ENCODE peak calls at places on chromosomes 2 and 18, in six cellular contexts. Q is GM13977, R is Peyer's patch, K is AG04450, X is foreskin fibroblast, B is endothelial cell. F is an unnamed sample.

GRCh38 chr2:27622921-27623384 is 5.9 kb downstream of the CCDC121 start:
- DNase-seq in Q (no peak), R (no peak), K (peak), X (peak), B (no peak), F (no peak)

GRCh38 chr2:48110497-48110896 is 204.2 kb upstream of the FBXO11 start:
- DNase-seq in Q (no peak), R (no peak), K (no peak), X (no peak), B (no peak), F (no peak)

GRCh38 chr2:68834737-68835136 is 36.5 kb downstream of the BMP10 start:
- DNase-seq in Q (no peak), R (no peak), K (no peak), X (no peak), B (no peak), F (no peak)

GRCh38 chr2:201628545-201628944 is 14.8 kb downstream of the TMEM237 start:
- DNase-seq in Q (no peak), R (no peak), K (no peak), X (peak), B (no peak), F (no peak)

GRCh38 chr18:25076980-25077780 is 274.8 kb downstream of the ZNF521 start:
- DNase-seq in Q (no peak), R (no peak), K (no peak), X (no peak), B (no peak), F (no peak)

GRCh38 chr2:36059684-36060083 is 295.9 kb upstream of the CRIM1 start:
- DNase-seq in Q (peak), R (no peak), K (no peak), X (no peak), B (no peak), F (peak)

GRCh38 chr2:215753808-215754207 is 259.5 kb downstream of the MREG start:
- DNase-seq in Q (no peak), R (no peak), K (no peak), X (no peak), B (no peak), F (no peak)

GRCh38 chr2:172701250-172701649 is 34.4 kb upstream of the RAPGEF4 start:
- DNase-seq in Q (no peak), R (no peak), K (peak), X (peak), B (no peak), F (no peak)

GRCh38 chr18:25998461-25998860 is 92.0 kb downstream of the SS18 start:
- DNase-seq in Q (no peak), R (no peak), K (no peak), X (no peak), B (no peak), F (no peak)

GRCh38 chr18:70234667-70235459 is 29.4 kb upstream of the RTTN start:
- DNase-seq in Q (no peak), R (no peak), K (no peak), X (no peak), B (no peak), F (no peak)

GRCh38 chr18:7512326-7512725 is 54.8 kb upstream of the PTPRM start:
- DNase-seq in Q (no peak), R (no peak), K (no peak), X (peak), B (no peak), F (no peak)

GRCh38 chr2:11222845-11223244 is 67.6 kb downstream of the SLC66A3 start:
- DNase-seq in Q (no peak), R (no peak), K (no peak), X (no peak), B (no peak), F (no peak)

GRCh38 chr2:37276291-37276690 is 44.8 kb downstream of the NDUFAF7 start:
- DNase-seq in Q (no peak), R (no peak), K (no peak), X (no peak), B (no peak), F (no peak)

GRCh38 chr2:63257473-63257872 is 206.8 kb downstream of the OTX1 start:
- DNase-seq in Q (peak), R (no peak), K (no peak), X (no peak), B (no peak), F (peak)

GRCh38 chr2:25215948-25216679 is 47.7 kb upstream of the POMC start:
- DNase-seq in Q (peak), R (peak), K (no peak), X (peak), B (peak), F (peak)

GRCh38 chr18:9437049-9437448 is 38.3 kb upstream of the RALBP1 start:
- DNase-seq in Q (no peak), R (no peak), K (no peak), X (peak), B (no peak), F (no peak)

GRCh38 chr18:68740966-68741365 is 26.1 kb upstream of the TMX3 start:
- DNase-seq in Q (no peak), R (no peak), K (no peak), X (peak), B (no peak), F (no peak)

GRCh38 chr2:205698556-205699282 is 16.4 kb downstream of the NRP2 start:
- DNase-seq in Q (no peak), R (no peak), K (no peak), X (no peak), B (no peak), F (no peak)

GRCh38 chr2:239569401-239570090 is 168.7 kb upstream of the HDAC4 start:
- DNase-seq in Q (no peak), R (peak), K (no peak), X (no peak), B (no peak), F (no peak)

GRCh38 chr2:147792966-147793617 is 51.7 kb upstream of the ACVR2A start:
- DNase-seq in Q (no peak), R (no peak), K (no peak), X (peak), B (no peak), F (no peak)

GRCh38 chr2:47152803-47153202 is 2.3 kb downstream of the STPG4 start:
- DNase-seq in Q (no peak), R (no peak), K (no peak), X (no peak), B (no peak), F (no peak)

DNA sequence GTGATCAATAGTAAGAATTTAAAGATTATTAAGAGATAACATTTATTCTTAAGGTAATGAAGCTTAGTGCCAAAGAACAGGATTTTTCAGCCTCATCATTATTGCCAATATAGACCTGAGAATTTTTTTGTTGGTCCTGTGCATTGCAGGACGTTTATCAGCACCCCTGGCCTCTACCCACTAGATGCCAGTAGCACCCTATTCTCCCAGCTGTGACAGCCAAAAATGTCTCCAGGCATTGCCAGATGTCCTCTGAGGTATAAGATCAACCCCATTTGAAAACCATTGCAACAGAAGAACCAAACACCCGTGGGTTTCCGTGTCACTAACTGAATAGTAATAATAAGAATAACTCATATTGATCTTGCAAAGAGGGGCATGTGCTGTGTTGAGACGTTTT is 700.0 kb upstream of the SOX11 start:
- DNase-seq in Q (no peak), R (no peak), K (no peak), X (no peak), B (no peak), F (no peak)
- TF ChIP-seq CTCF in Q (no peak), R (no peak), K (no peak), X (no peak), B (no peak), F (no peak)

GRCh38 chr2:19101968-19102367 is 256.5 kb downstream of the OSR1 start:
- DNase-seq in Q (no peak), R (no peak), K (no peak), X (no peak), B (no peak), F (no peak)
- TF ChIP-seq CTCF in Q (no peak), R (no peak), K (no peak), X (no peak), B (no peak), F (no peak)

DNA sequence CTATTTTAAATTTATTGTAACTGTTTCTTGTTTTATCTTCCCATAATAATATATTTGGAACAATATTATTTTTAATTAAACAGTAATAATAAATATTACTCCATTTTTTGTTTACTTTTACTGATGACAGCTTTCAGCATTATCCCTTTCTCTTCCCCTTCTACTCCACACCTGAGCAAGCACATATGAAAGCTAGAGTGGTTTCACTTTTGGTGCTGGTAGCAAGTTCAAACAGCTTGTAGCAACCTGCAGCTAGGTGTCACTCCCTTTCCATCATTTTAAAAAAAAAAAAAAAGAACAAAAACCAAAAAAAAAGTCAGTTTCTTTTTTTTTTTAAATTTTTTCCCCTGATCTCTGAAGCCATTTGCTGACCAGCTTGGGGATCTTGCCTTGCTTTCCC is 801.8 kb downstream of the CCDC85A start:
- DNase-seq in Q (no peak), R (no peak), K (no peak), X (no peak), B (no peak), F (no peak)
- TF ChIP-seq CTCF in Q (no peak), R (no peak), K (no peak), X (no peak), B (no peak), F (no peak)

GRCh38 chr2:208101716-208102631 is 22.4 kb downstream of the CRYGD start:
- DNase-seq in Q (no peak), R (no peak), K (no peak), X (peak), B (no peak), F (no peak)
- TF ChIP-seq CTCF in Q (peak), R (no peak), K (peak), X (no peak), B (no peak), F (no peak)

DNA sequence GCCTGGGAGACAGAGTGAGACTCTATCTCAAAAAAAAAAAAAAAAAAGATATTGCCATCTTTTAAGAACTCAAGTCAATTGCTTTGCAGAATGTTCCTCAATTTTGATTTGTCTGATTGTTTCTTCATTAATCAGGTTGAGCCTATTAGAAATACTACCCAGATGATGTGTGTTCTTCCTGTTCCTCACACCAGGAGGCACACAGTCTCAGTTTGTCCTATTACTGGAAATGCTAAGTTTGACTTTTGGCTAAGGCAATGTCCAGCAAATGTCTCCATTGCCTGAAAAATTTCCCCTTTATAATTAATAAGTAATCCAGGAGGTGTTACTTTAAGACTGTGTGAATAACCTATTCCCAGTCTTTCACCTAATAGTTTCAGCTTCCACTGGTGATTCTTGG is 28.4 kb downstream of the BOLA3 start:
- DNase-seq in Q (no peak), R (no peak), K (no peak), X (peak), B (no peak), F (no peak)
- TF ChIP-seq CTCF in Q (peak), R (no peak), K (peak), X (peak), B (no peak), F (no peak)

GRCh38 chr2:158755738-158756137 is 39.4 kb upstream of the DAPL1 start:
- DNase-seq in Q (no peak), R (no peak), K (no peak), X (no peak), B (peak), F (no peak)

GRCh38 chr2:158755310-158755709 is 39.8 kb upstream of the DAPL1 start:
- DNase-seq in Q (no peak), R (no peak), K (no peak), X (no peak), B (no peak), F (no peak)

GRCh38 chr2:158753561-158754302 is 41.4 kb upstream of the DAPL1 start:
- DNase-seq in Q (peak), R (no peak), K (peak), X (peak), B (peak), F (peak)

GRCh38 chr2:158756331-158756730 is 38.8 kb upstream of the DAPL1 start:
- DNase-seq in Q (no peak), R (no peak), K (no peak), X (no peak), B (no peak), F (no peak)

DNA sequence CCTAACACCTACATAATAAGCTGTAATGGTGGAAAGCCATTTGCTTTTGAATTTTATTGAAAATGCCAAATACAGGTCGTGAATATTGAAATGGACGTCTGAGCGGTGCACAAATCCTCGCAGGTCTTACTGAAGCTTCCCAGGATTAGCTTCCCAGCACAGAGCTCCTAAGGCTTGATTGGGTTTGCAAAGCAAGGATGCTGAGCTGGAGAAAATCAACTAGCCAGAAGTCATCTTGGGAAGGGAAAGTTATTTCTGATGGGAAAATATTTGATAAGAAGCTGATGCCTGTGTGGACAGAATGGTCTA is 40.9 kb upstream of the DAPL1 start:
- DNase-seq in Q (no peak), R (no peak), K (no peak), X (no peak), B (no peak), F (no peak)
- TF ChIP-seq CTCF in Q (peak), R (no peak), K (no peak), X (no peak), B (no peak), F (no peak)

GRCh38 chr2:38823386-38823785 is 45.4 kb downstream of the GEMIN6 start:
- DNase-seq in Q (no peak), R (no peak), K (no peak), X (no peak), B (no peak), F (no peak)

DNA sequence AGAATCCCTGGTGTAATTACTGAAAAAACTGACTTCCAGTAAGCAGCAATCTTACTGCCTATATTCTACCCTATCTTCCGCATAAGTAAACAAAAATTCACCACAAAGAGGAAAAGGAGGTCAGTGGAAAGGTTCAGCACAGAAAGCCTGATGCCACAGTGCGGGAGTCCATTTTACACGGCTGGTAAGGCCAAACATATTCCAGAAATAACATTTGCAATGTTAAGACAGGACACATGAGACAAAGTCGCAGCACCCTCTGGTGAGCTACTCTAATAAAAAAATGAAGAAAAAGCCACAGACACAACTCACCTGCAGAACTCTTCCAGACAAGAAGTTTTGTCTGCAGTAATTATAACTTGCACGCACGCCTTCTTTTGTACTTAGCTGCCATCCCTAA is 40.6 kb downstream of the GEMIN6 start:
- DNase-seq in Q (no peak), R (no peak), K (no peak), X (no peak), B (no peak), F (no peak)
- TF ChIP-seq CTCF in Q (no peak), R (no peak), K (no peak), X (no peak), B (no peak), F (no peak)

F was measured in GM13976.